ENCODE peak calls at places on chromosomes 12 and 14, in nine cellular contexts. One of them, this sample, is unnamed.

GRCh38 chr14:20454359-20454644 is 310 bp downstream of the OSGEP start:
- DNase-seq in lower lobe of right lung: no peak
- DNase-seq in OCI-LY7: no peak
- DNase-seq in left lung: no peak
- DNase-seq in H7: no peak
- DNase-seq in uterus: peak; percentile 74
- DNase-seq in heart left ventricle: no peak
- DNase-seq in testis: peak; percentile 86
- DNase-seq in ovary: no peak
- DNase-seq in this sample: no peak

GRCh38 chr14:94217116-94217515 is 43.0 kb downstream of the PPP4R4 start:
- DNase-seq in left lung: no peak
- DNase-seq in H7: peak; percentile 13
- DNase-seq in testis: no peak
- DNase-seq in uterus: no peak
- DNase-seq in OCI-LY7: no peak
- DNase-seq in lower lobe of right lung: no peak
- DNase-seq in ovary: no peak
- DNase-seq in heart left ventricle: no peak
- DNase-seq in this sample: no peak

GRCh38 chr12:106304001-106304421 is 1.5 kb downstream of the TCP11L2 start:
- DNase-seq in uterus: peak; percentile 24
- DNase-seq in testis: no peak
- DNase-seq in lower lobe of right lung: no peak
- DNase-seq in OCI-LY7: no peak
- DNase-seq in heart left ventricle: no peak
- DNase-seq in H7: no peak
- DNase-seq in left lung: no peak
- DNase-seq in ovary: no peak
- DNase-seq in this sample: no peak

GRCh38 chr12:125329239-125330238 is 264.3 kb downstream of the AACS start:
- DNase-seq in uterus: no peak
- DNase-seq in left lung: no peak
- DNase-seq in heart left ventricle: no peak
- DNase-seq in lower lobe of right lung: no peak
- DNase-seq in OCI-LY7: no peak
- DNase-seq in ovary: no peak
- DNase-seq in testis: no peak
- DNase-seq in H7: peak; percentile 62
- DNase-seq in this sample: no peak

GRCh38 chr12:67442347-67442841 is 173.2 kb downstream of the CAND1 start:
- DNase-seq in uterus: no peak
- DNase-seq in ovary: no peak
- DNase-seq in left lung: no peak
- DNase-seq in lower lobe of right lung: no peak
- DNase-seq in H7: no peak
- DNase-seq in OCI-LY7: no peak
- DNase-seq in heart left ventricle: peak; percentile 37
- DNase-seq in testis: peak; percentile 23
- DNase-seq in this sample: peak; percentile 47

GRCh38 chr14:61153436-61153835 is 127.7 kb downstream of the TMEM30B start:
- DNase-seq in testis: no peak
- DNase-seq in H7: peak; percentile 51
- DNase-seq in lower lobe of right lung: no peak
- DNase-seq in ovary: no peak
- DNase-seq in uterus: no peak
- DNase-seq in OCI-LY7: no peak
- DNase-seq in heart left ventricle: no peak
- DNase-seq in left lung: no peak
- DNase-seq in this sample: no peak

GRCh38 chr12:32881107-32881506 is 15.5 kb downstream of the PKP2 start:
- DNase-seq in left lung: no peak
- DNase-seq in OCI-LY7: no peak
- DNase-seq in testis: no peak
- DNase-seq in uterus: no peak
- DNase-seq in H7: no peak
- DNase-seq in ovary: no peak
- DNase-seq in lower lobe of right lung: no peak
- DNase-seq in heart left ventricle: no peak
- DNase-seq in this sample: no peak

GRCh38 chr14:104209985-104210520 is 71.7 kb downstream of the KIF26A start:
- DNase-seq in OCI-LY7: no peak
- DNase-seq in testis: no peak
- DNase-seq in H7: no peak
- DNase-seq in uterus: no peak
- DNase-seq in ovary: no peak
- DNase-seq in lower lobe of right lung: no peak
- DNase-seq in heart left ventricle: no peak
- DNase-seq in left lung: peak; percentile 62
- DNase-seq in this sample: peak; percentile 31

GRCh38 chr14:50822501-50823042 is 8.4 kb downstream of the NIN start:
- DNase-seq in left lung: no peak
- DNase-seq in uterus: no peak
- DNase-seq in testis: no peak
- DNase-seq in H7: no peak
- DNase-seq in lower lobe of right lung: no peak
- DNase-seq in OCI-LY7: peak; percentile 47
- DNase-seq in ovary: no peak
- DNase-seq in heart left ventricle: no peak
- DNase-seq in this sample: no peak
- H3K4me3 ChIP-seq in left lung: no peak overlapping the region
- H3K4me3 ChIP-seq in uterus: no peak overlapping the region
- H3K4me3 ChIP-seq in testis: no peak overlapping the region
- H3K4me3 ChIP-seq in H7: no peak overlapping the region
- H3K4me3 ChIP-seq in lower lobe of right lung: no peak overlapping the region
- H3K4me3 ChIP-seq in OCI-LY7: peak overlapping the region; percentile 62
- H3K4me3 ChIP-seq in ovary: no peak overlapping the region
- H3K4me3 ChIP-seq in heart left ventricle: no peak overlapping the region
- H3K4me3 ChIP-seq in this sample: no peak overlapping the region

DNA sequence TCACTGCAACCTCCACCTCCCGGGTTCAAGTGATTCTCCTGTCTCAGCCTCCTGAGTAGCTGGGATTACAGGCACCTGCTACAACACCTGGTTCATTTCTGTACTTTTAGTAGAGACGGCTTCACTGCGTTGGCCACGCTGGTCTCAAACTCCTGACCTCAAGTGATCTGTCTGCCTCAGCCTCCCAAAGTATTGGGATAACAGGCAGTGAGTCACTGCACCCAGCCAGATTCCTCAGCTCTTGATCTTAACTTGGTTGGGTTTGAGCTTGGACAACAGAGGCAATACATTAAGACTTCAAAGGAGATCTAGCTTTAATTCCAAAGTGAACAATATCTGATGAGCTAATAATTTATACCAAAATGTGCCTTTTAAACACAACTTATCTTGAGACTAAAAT is 5.6 kb downstream of the DAZAP2 start:
- DNase-seq in OCI-LY7: no peak
- DNase-seq in ovary: no peak
- DNase-seq in H7: no peak
- DNase-seq in uterus: no peak
- DNase-seq in testis: no peak
- DNase-seq in left lung: no peak
- DNase-seq in heart left ventricle: no peak
- DNase-seq in lower lobe of right lung: no peak
- DNase-seq in this sample: no peak
- H3K36me3 ChIP-seq in OCI-LY7: peaks cover 43% of the 10 kb centered on the region
- H3K36me3 ChIP-seq in ovary: no peaks in the 10 kb centered on the region
- H3K36me3 ChIP-seq in H7: peaks cover 16% of the 10 kb centered on the region
- H3K36me3 ChIP-seq in uterus: no peaks in the 10 kb centered on the region
- H3K36me3 ChIP-seq in testis: no peaks in the 10 kb centered on the region
- H3K36me3 ChIP-seq in left lung: peaks cover 52% of the 10 kb centered on the region
- H3K36me3 ChIP-seq in heart left ventricle: peaks cover 61% of the 10 kb centered on the region
- H3K36me3 ChIP-seq in lower lobe of right lung: peaks cover 59% of the 10 kb centered on the region
- H3K36me3 ChIP-seq in this sample: peaks cover 13% of the 10 kb centered on the region

GRCh38 chr14:52949711-52950409 is 990 bp downstream of the FERMT2 start:
- DNase-seq in uterus: peak; percentile 30
- DNase-seq in OCI-LY7: no peak
- DNase-seq in ovary: no peak
- DNase-seq in heart left ventricle: peak; percentile 23
- DNase-seq in left lung: no peak
- DNase-seq in testis: peak; percentile 43
- DNase-seq in lower lobe of right lung: no peak
- DNase-seq in H7: peak; percentile 60
- DNase-seq in this sample: no peak

GRCh38 chr14:52948039-52948438 is 2.8 kb downstream of the FERMT2 start:
- DNase-seq in H7: no peak
- DNase-seq in heart left ventricle: no peak
- DNase-seq in left lung: no peak
- DNase-seq in ovary: no peak
- DNase-seq in lower lobe of right lung: no peak
- DNase-seq in uterus: no peak
- DNase-seq in testis: no peak
- DNase-seq in OCI-LY7: no peak
- DNase-seq in this sample: no peak

GRCh38 chr14:52950410-52950897 is 396 bp downstream of the FERMT2 start:
- DNase-seq in testis: peak; percentile 77
- DNase-seq in left lung: peak; percentile 82
- DNase-seq in OCI-LY7: no peak
- DNase-seq in ovary: peak; percentile 57
- DNase-seq in heart left ventricle: peak; percentile 55
- DNase-seq in uterus: peak; percentile 72
- DNase-seq in lower lobe of right lung: peak; percentile 56
- DNase-seq in H7: peak; percentile 83
- DNase-seq in this sample: peak; percentile 86

GRCh38 chr14:52948836-52949235 is 2.0 kb downstream of the FERMT2 start:
- DNase-seq in lower lobe of right lung: no peak
- DNase-seq in H7: peak; percentile 17
- DNase-seq in OCI-LY7: no peak
- DNase-seq in testis: no peak
- DNase-seq in heart left ventricle: no peak
- DNase-seq in uterus: no peak
- DNase-seq in left lung: no peak
- DNase-seq in ovary: no peak
- DNase-seq in this sample: no peak

DNA sequence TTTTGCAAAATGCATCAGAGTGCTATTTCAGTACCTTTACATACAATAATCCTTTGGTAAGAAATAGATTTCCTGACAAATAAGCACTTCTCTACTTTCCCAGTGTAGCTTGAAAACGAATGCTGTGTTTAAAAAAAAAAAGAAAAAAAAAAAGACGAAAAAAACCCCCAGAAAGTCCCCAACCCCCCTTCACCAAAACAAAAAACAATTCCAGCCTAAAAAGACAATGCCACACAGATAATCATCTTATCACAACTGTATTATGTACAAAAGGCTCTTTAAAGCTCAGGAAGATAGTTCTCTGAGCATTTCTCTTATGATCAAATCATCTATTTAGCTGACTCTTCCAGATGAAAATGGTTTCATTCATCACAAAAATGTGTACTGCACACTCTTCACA is 1.6 kb downstream of the FERMT2 start:
- DNase-seq in heart left ventricle: no peak
- DNase-seq in testis: no peak
- DNase-seq in lower lobe of right lung: no peak
- DNase-seq in left lung: no peak
- DNase-seq in uterus: no peak
- DNase-seq in OCI-LY7: no peak
- DNase-seq in ovary: no peak
- DNase-seq in H7: no peak
- DNase-seq in this sample: no peak
- H3K4me3 ChIP-seq in heart left ventricle: peak overlapping the region; percentile 95
- H3K4me3 ChIP-seq in testis: peak overlapping the region; percentile 95
- H3K4me3 ChIP-seq in lower lobe of right lung: peak overlapping the region; percentile 92
- H3K4me3 ChIP-seq in left lung: peak overlapping the region; percentile 91
- H3K4me3 ChIP-seq in uterus: peak overlapping the region; percentile 86
- H3K4me3 ChIP-seq in OCI-LY7: no peak overlapping the region
- H3K4me3 ChIP-seq in ovary: peak overlapping the region; percentile 76
- H3K4me3 ChIP-seq in H7: peak overlapping the region; percentile 96
- H3K4me3 ChIP-seq in this sample: peak overlapping the region; percentile 98

GRCh38 chr12:120466560-120467315 is 2.8 kb downstream of the SRSF9 start:
- DNase-seq in testis: peak; percentile 78
- DNase-seq in uterus: no peak
- DNase-seq in OCI-LY7: peak; percentile 64
- DNase-seq in heart left ventricle: peak; percentile 30
- DNase-seq in ovary: peak; percentile 18
- DNase-seq in lower lobe of right lung: no peak
- DNase-seq in H7: no peak
- DNase-seq in left lung: no peak
- DNase-seq in this sample: no peak
- H3K36me3 ChIP-seq in testis: no peaks in the 10 kb centered on the region
- H3K36me3 ChIP-seq in uterus: no peaks in the 10 kb centered on the region
- H3K36me3 ChIP-seq in OCI-LY7: peaks cover 71% of the 10 kb centered on the region
- H3K36me3 ChIP-seq in heart left ventricle: peaks cover 58% of the 10 kb centered on the region
- H3K36me3 ChIP-seq in ovary: no peaks in the 10 kb centered on the region
- H3K36me3 ChIP-seq in lower lobe of right lung: peaks cover 59% of the 10 kb centered on the region
- H3K36me3 ChIP-seq in H7: peaks cover 36% of the 10 kb centered on the region
- H3K36me3 ChIP-seq in left lung: peaks cover 51% of the 10 kb centered on the region
- H3K36me3 ChIP-seq in this sample: peaks cover 10% of the 10 kb centered on the region

This sample was measured in aorta.